ENCODE peak calls at places on chromosome 22, in nine cellular contexts. V is prostate gland, R is endodermal cell, I is hepatocyte, H is cardiac muscle cell, F is left lung, X is left ventricle myocardium inferior, G is upper lobe of right lung, M is Peyer's patch. E is an unnamed sample. For H3K27me3, the result is how much of the 10 kb centered on the place peaks cover.

GRCh38 chr22:17063372-17064106 is 21.3 kb upstream of the IL17RA start:
- DNase-seq in V (peak), R (no peak), I (peak), H (peak), F (peak), X (no peak), G (no peak), M (no peak), E (no peak)

GRCh38 chr22:48744967-48745841 is 1082.5 kb downstream of the BRD1 start:
- DNase-seq in V (peak), R (no peak), I (no peak), H (no peak), F (no peak), X (no peak), G (no peak), M (no peak), E (peak)

GRCh38 chr22:33920927-33921575 is 775 bp upstream of the LARGE1 start:
- DNase-seq in V (peak), R (peak), I (peak), H (peak), F (peak), X (peak), G (peak), M (peak), E (peak)

GRCh38 chr22:43891360-43892182 is at the start of gene PNPLA5:
- DNase-seq in V (no peak), R (peak), I (peak), H (no peak), F (no peak), X (no peak), G (peak), M (no peak), E (no peak)

GRCh38 chr22:27274770-27275449 is 526.6 kb downstream of the MN1 start:
- DNase-seq in V (no peak), R (no peak), I (no peak), H (no peak), F (no peak), X (no peak), G (no peak), M (no peak), E (no peak)

GRCh38 chr22:38172489-38173155 is 9.0 kb downstream of the PLA2G6 start:
- DNase-seq in V (peak), R (no peak), I (no peak), H (no peak), F (peak), X (peak), G (peak), M (no peak), E (peak)

GRCh38 chr22:35582861-35583670 is 34.1 kb downstream of the MB start:
- DNase-seq in V (peak), R (peak), I (peak), H (peak), F (peak), X (peak), G (no peak), M (peak), E (peak)

GRCh38 chr22:17914474-17914873 is 109.9 kb downstream of the MICAL3 start:
- DNase-seq in V (no peak), R (no peak), I (no peak), H (no peak), F (no peak), X (no peak), G (no peak), M (no peak), E (no peak)

GRCh38 chr22:38956551-38956950 is 858 bp upstream of the APOBEC3A start:
- DNase-seq in V (no peak), R (no peak), I (no peak), H (no peak), F (peak), X (no peak), G (no peak), M (peak), E (no peak)

GRCh38 chr22:34702279-34702678 is 363.7 kb upstream of the ISX start:
- DNase-seq in V (no peak), R (no peak), I (no peak), H (no peak), F (no peak), X (no peak), G (no peak), M (no peak), E (no peak)

GRCh38 chr22:39800790-39801540 is 92.6 kb downstream of the ENTHD1 start:
- DNase-seq in V (no peak), R (no peak), I (peak), H (no peak), F (no peak), X (no peak), G (no peak), M (no peak), E (no peak)

GRCh38 chr22:37340331-37341262 is 58.3 kb downstream of the CYTH4 start:
- DNase-seq in V (no peak), R (peak), I (no peak), H (no peak), F (no peak), X (no peak), G (no peak), M (no peak), E (no peak)

GRCh38 chr22:19488285-19488684 is 8.6 kb downstream of the CDC45 start:
- DNase-seq in V (no peak), R (no peak), I (no peak), H (no peak), F (no peak), X (no peak), G (no peak), M (no peak), E (no peak)
- H3K27me3 ChIP-seq in V (under half), R (under half), I (under half), H (under half), F (under half), X (under half), G (under half), M (under half), E (under half)

DNA sequence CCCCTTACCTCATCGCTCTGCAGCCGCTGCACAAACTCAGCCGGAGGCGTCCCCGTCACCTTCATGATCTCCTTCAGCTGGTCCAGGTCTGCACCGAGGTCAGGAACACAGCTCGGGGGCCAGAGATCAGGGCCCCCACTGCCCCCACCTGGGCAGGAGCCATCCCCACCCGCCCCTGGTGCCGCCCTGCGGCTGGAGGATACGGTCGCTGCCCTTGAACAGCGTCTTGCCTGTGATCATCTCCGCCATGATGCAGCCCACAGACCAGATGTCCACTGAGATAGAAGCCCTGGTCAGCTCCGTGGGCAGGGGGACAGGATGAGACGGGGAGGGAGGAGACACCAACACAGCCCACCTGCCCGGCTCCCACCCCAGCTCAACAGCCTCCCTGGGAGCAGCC is 4.5 kb upstream of the HDAC10 start:
- DNase-seq in V (no peak), R (no peak), I (no peak), H (no peak), F (no peak), X (no peak), G (no peak), M (no peak), E (no peak)
- H3K27ac ChIP-seq in V (no peak), R (no peak), I (no peak), H (no peak), F (no peak), X (no peak), G (no peak), M (no peak), E (no peak)

GRCh38 chr22:22400964-22401363 is 107.6 kb downstream of the ZNF280B start:
- DNase-seq in V (no peak), R (peak), I (no peak), H (no peak), F (no peak), X (no peak), G (no peak), M (no peak), E (no peak)
- H3K27me3 ChIP-seq in V (under half), R (half or more), I (under half), H (under half), F (under half), X (half or more), G (under half), M (under half), E (under half)

GRCh38 chr22:25564320-25564978 is at the start of gene GRK3:
- DNase-seq in V (peak), R (peak), I (peak), H (peak), F (peak), X (peak), G (peak), M (peak), E (peak)
- H3K27ac ChIP-seq in V (peak), R (no peak), I (peak), H (no peak), F (peak), X (peak), G (peak), M (peak), E (peak)

GRCh38 chr22:42369250-42370041 is 62.8 kb downstream of the NFAM1 start:
- DNase-seq in V (peak), R (peak), I (peak), H (peak), F (peak), X (peak), G (peak), M (peak), E (peak)

GRCh38 chr22:42368379-42369249 is 63.6 kb downstream of the NFAM1 start:
- DNase-seq in V (no peak), R (peak), I (peak), H (no peak), F (peak), X (peak), G (no peak), M (no peak), E (peak)

GRCh38 chr22:42365942-42366660 is 66.1 kb downstream of the NFAM1 start:
- DNase-seq in V (no peak), R (no peak), I (no peak), H (no peak), F (no peak), X (no peak), G (no peak), M (no peak), E (no peak)

GRCh38 chr22:42366815-42367581 is 65.2 kb downstream of the NFAM1 start:
- DNase-seq in V (peak), R (no peak), I (no peak), H (no peak), F (no peak), X (peak), G (no peak), M (no peak), E (no peak)

DNA sequence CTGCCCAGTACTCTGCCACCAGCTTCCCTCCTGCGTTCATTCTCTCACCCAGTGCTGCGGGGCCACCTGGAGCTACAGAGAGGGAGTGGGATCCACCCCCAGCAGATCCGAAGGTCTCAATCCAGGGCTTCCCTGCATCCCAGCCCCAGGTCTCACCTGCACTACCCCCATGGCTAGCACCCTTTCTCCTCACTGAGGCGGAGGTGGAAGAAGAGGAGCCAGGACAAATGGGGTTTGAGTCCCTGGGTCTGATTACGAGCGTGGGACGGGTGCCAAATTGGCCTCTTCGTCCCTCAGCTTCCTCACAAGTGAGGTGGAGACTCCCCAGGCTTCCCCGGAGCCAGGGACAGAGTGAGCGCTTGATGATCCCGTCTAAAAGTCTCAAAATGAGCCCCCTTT is 64.2 kb downstream of the NFAM1 start:
- DNase-seq in V (no peak), R (no peak), I (no peak), H (no peak), F (no peak), X (peak), G (no peak), M (no peak), E (no peak)
- H3K27me3 ChIP-seq in V (under half), R (under half), I (under half), H (under half), F (under half), X (under half), G (under half), M (under half), E (under half)